ENCODE peak calls at places on chromosomes 6 and 20, in five cellular contexts. V, B, A, I and S are unnamed samples.

GRCh38 chr20:8457978-8458377 is 325.9 kb downstream of the PLCB1 start:
- DNase-seq in V (no peak), B (no peak), A (no peak), I (no peak), S (no peak)

GRCh38 chr6:145673504-145673903 is 61.8 kb downstream of the EPM2A start:
- DNase-seq in V (no peak), B (no peak), A (no peak), I (no peak), S (no peak)

GRCh38 chr20:4603724-4604123 is 118.0 kb upstream of the PRND start:
- DNase-seq in V (no peak), B (no peak), A (no peak), I (no peak), S (no peak)

GRCh38 chr6:2619651-2620050 is 131.1 kb downstream of the MYLK4 start:
- DNase-seq in V (no peak), B (no peak), A (no peak), I (no peak), S (no peak)

GRCh38 chr6:142500265-142500786 is 198.5 kb downstream of the ADGRG6 start:
- DNase-seq in V (no peak), B (peak), A (no peak), I (no peak), S (no peak)

GRCh38 chr20:10783660-10784336 is 110.0 kb upstream of the JAG1 start:
- DNase-seq in V (no peak), B (no peak), A (no peak), I (no peak), S (no peak)

GRCh38 chr20:34569598-34569997 is 11.1 kb downstream of the MAP1LC3A start:
- DNase-seq in V (no peak), B (no peak), A (no peak), I (no peak), S (no peak)

GRCh38 chr20:63964412-63964811 is 5.3 kb downstream of the ZNF512B start:
- DNase-seq in V (no peak), B (no peak), A (no peak), I (no peak), S (no peak)

GRCh38 chr20:56957737-56958553 is 308.5 kb downstream of the BMP7 start:
- DNase-seq in V (no peak), B (no peak), A (no peak), I (peak), S (no peak)

GRCh38 chr6:37794825-37795224 is 24.7 kb upstream of the ZFAND3 start:
- DNase-seq in V (no peak), B (peak), A (no peak), I (peak), S (no peak)

GRCh38 chr20:19961298-19961697 is 55.9 kb upstream of the NAA20 start:
- DNase-seq in V (no peak), B (no peak), A (no peak), I (no peak), S (no peak)

GRCh38 chr6:42279144-42279781 is 61.6 kb upstream of the MRPS10 start:
- DNase-seq in V (peak), B (peak), A (no peak), I (no peak), S (no peak)

GRCh38 chr20:3739926-3740599 is 7.6 kb downstream of the HSPA12B start:
- DNase-seq in V (no peak), B (no peak), A (no peak), I (no peak), S (no peak)

GRCh38 chr6:145705561-145705960 is 29.8 kb downstream of the EPM2A start:
- DNase-seq in V (no peak), B (peak), A (no peak), I (no peak), S (no peak)

GRCh38 chr6:129478379-129478778 is 231.6 kb downstream of the ARHGAP18 start:
- DNase-seq in V (no peak), B (no peak), A (no peak), I (no peak), S (no peak)

GRCh38 chr20:20410678-20411077 is 42.8 kb downstream of the INSM1 start:
- DNase-seq in V (no peak), B (no peak), A (no peak), I (peak), S (no peak)

GRCh38 chr20:415820-416322 is 7.8 kb downstream of the RBCK1 start:
- DNase-seq in V (no peak), B (no peak), A (no peak), I (no peak), S (no peak)

GRCh38 chr6:125749864-125750691 is 646 bp downstream of the HEY2 start:
- DNase-seq in V (no peak), B (no peak), A (no peak), I (peak), S (no peak)

GRCh38 chr6:55033021-55033546 is 141.2 kb upstream of the HCRTR2 start:
- DNase-seq in V (no peak), B (no peak), A (no peak), I (no peak), S (no peak)

GRCh38 chr6:12222405-12223366 is 67.5 kb upstream of the EDN1 start:
- DNase-seq in V (no peak), B (no peak), A (no peak), I (no peak), S (no peak)

GRCh38 chr6:89483111-89483720 is 50.3 kb downstream of the ANKRD6 start:
- DNase-seq in V (no peak), B (peak), A (no peak), I (no peak), S (no peak)

GRCh38 chr6:27882624-27883023 is 29.6 kb downstream of the OR2B2 start:
- DNase-seq in V (no peak), B (no peak), A (no peak), I (no peak), S (no peak)

GRCh38 chr20:63045401-63045800 is 38.6 kb upstream of the BHLHE23 start:
- DNase-seq in V (no peak), B (no peak), A (no peak), I (no peak), S (no peak)

GRCh38 chr6:33746651-33747100 is at the start of gene IP6K3:
- DNase-seq in V (no peak), B (no peak), A (no peak), I (no peak), S (no peak)

GRCh38 chr6:5996701-5997419 is 9.9 kb downstream of the NRN1 start:
- DNase-seq in V (no peak), B (peak), A (no peak), I (peak), S (no peak)

GRCh38 chr6:63565727-63566625 is 6.3 kb upstream of the LOC128125822 start:
- DNase-seq in V (no peak), B (no peak), A (no peak), I (no peak), S (no peak)

GRCh38 chr20:33318096-33318429 is 35.0 kb downstream of the BPIFB1 start:
- DNase-seq in V (no peak), B (no peak), A (no peak), I (no peak), S (no peak)